ENCODE peak calls at places on chromosomes 12 and 14, in eight cellular contexts. W, J, A, Y, L, N, K and S are unnamed samples.

GRCh38 chr14:61434315-61434714 is 112.9 kb downstream of the PRKCH start:
- DNase-seq in W (no peak), J (no peak), A (no peak), Y (no peak), L (no peak), N (no peak), K (no peak), S (peak; percentile 6)

GRCh38 chr12:82186282-82186681 is 171.9 kb downstream of the CCDC59 start:
- DNase-seq in W (no peak), J (no peak), A (no peak), Y (no peak), L (no peak), N (no peak), K (no peak), S (no peak)

GRCh38 chr14:71319646-71320045 is 412.4 kb downstream of the PCNX1 start:
- DNase-seq in W (no peak), J (no peak), A (no peak), Y (no peak), L (peak; percentile 77), N (peak; percentile 4), K (no peak), S (no peak)

GRCh38 chr12:54413284-54414190 is 5.5 kb downstream of the ITGA5 start:
- DNase-seq in W (no peak), J (no peak), A (peak; percentile 80), Y (peak; percentile 64), L (no peak), N (no peak), K (peak; percentile 26), S (no peak)

GRCh38 chr12:62912644-62913043 is 22.3 kb downstream of the PPM1H start:
- DNase-seq in W (no peak), J (no peak), A (no peak), Y (no peak), L (no peak), N (no peak), K (no peak), S (no peak)

GRCh38 chr12:124457287-124458219 is 109.9 kb downstream of the NCOR2 start:
- DNase-seq in W (no peak), J (peak; percentile 96), A (peak; percentile 57), Y (peak; percentile 58), L (peak; percentile 65), N (no peak), K (no peak), S (peak; percentile 24)

GRCh38 chr12:130576286-130576933 is 139.7 kb downstream of the RIMBP2 start:
- DNase-seq in W (no peak), J (no peak), A (no peak), Y (no peak), L (no peak), N (no peak), K (no peak), S (no peak)

GRCh38 chr12:99386907-99387306 is 260.6 kb upstream of the GARIN6 start:
- DNase-seq in W (no peak), J (no peak), A (no peak), Y (no peak), L (peak; percentile 92), N (no peak), K (peak; percentile 29), S (peak; percentile 65)

GRCh38 chr12:51922762-51923505 is 15.6 kb downstream of the ACVRL1 start:
- DNase-seq in W (peak; percentile 50), J (peak; percentile 78), A (no peak), Y (no peak), L (no peak), N (no peak), K (peak; percentile 20), S (peak; percentile 57)

GRCh38 chr14:69574266-69574953 is at the start of gene CCDC177:
- DNase-seq in W (peak; percentile 70), J (no peak), A (peak; percentile 54), Y (peak; percentile 73), L (peak; percentile 93), N (peak; percentile 15), K (no peak), S (peak; percentile 76)

GRCh38 chr12:67595365-67595764 is 53.2 kb upstream of the DYRK2 start:
- DNase-seq in W (no peak), J (no peak), A (no peak), Y (no peak), L (no peak), N (no peak), K (no peak), S (no peak)

GRCh38 chr12:67358686-67359374 is 89.7 kb downstream of the CAND1 start:
- DNase-seq in W (no peak), J (no peak), A (no peak), Y (no peak), L (no peak), N (no peak), K (peak; percentile 92), S (peak; percentile 77)

GRCh38 chr12:121611306-121611705 is 15.0 kb upstream of the ORAI1 start:
- DNase-seq in W (no peak), J (no peak), A (peak; percentile 12), Y (peak; percentile 29), L (peak; percentile 62), N (no peak), K (no peak), S (no peak)

GRCh38 chr12:13124661-13125505 is 21.4 kb upstream of the GSG1 start:
- DNase-seq in W (no peak), J (no peak), A (no peak), Y (no peak), L (no peak), N (no peak), K (peak; percentile 55), S (peak; percentile 56)

GRCh38 chr12:59891180-59891579 is 295.4 kb downstream of the SLC16A7 start:
- DNase-seq in W (no peak), J (no peak), A (no peak), Y (no peak), L (no peak), N (no peak), K (no peak), S (no peak)

DNA sequence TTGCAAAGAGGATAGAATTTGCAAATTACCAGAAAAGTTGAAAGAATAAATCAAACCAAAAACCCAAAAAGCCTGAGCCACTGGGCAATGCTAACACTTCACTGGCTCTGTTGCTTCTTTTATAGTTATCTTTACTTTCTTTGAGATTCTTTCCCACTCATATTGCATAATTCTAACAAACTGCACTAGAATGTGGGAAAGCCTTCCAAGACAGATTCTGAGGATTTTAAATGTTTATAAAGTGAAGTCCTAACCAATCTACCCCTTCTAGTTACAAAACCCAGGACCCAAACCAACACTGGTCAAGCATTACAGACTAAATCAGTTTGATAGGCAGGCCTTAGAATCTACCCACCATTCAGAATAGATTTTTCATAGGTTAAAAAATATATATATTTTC is 150.9 kb downstream of the MED13L start:
- DNase-seq in W (no peak), J (no peak), A (no peak), Y (no peak), L (no peak), N (no peak), K (peak; percentile 31), S (peak; percentile 84)
- H3K4me1 ChIP-seq in W (peaks cover 15% of the 10 kb centered on the region), J (no peaks in the 10 kb centered on the region), A (peaks cover 24% of the 10 kb centered on the region), Y (peaks cover 38% of the 10 kb centered on the region), L (no peaks in the 10 kb centered on the region), N (peaks cover 80% of the 10 kb centered on the region), K (peaks cover 24% of the 10 kb centered on the region), S (peaks cover 82% of the 10 kb centered on the region)

GRCh38 chr12:123258593-123258992 is 13.1 kb downstream of the CDK2AP1 start:
- DNase-seq in W (no peak), J (no peak), A (no peak), Y (no peak), L (no peak), N (no peak), K (no peak), S (no peak)

GRCh38 chr12:123264642-123265041 is 7.0 kb downstream of the CDK2AP1 start:
- DNase-seq in W (no peak), J (no peak), A (no peak), Y (no peak), L (peak; percentile 65), N (no peak), K (no peak), S (no peak)

GRCh38 chr12:123263196-123263817 is 8.3 kb downstream of the CDK2AP1 start:
- DNase-seq in W (no peak), J (no peak), A (no peak), Y (no peak), L (no peak), N (no peak), K (no peak), S (no peak)

GRCh38 chr12:123261196-123261595 is 10.5 kb downstream of the CDK2AP1 start:
- DNase-seq in W (no peak), J (no peak), A (no peak), Y (no peak), L (no peak), N (no peak), K (no peak), S (no peak)

DNA sequence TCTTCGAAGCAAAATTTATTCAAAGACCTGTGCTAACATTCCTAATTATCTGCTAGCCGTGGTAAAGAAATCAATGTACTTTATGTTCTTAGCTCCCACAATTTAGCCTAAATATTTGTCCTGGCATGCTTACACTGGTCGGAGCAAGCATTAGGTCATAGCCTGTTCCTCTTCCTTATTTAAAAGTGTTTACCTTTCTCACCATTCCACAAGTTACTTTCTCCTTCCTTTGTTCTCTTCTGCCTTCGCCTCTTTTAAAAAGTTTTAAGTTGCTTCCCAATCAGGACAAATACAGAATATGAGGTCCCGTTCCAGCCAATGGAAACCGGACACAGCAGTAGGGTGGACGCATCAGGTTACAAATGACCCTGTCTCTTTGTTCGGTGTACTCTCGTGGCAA is 11.6 kb downstream of the CDK2AP1 start:
- DNase-seq in W (no peak), J (no peak), A (no peak), Y (no peak), L (no peak), N (no peak), K (no peak), S (no peak)
- H3K36me3 ChIP-seq in W (peaks cover 82% of the 10 kb centered on the region), J (peaks cover 68% of the 10 kb centered on the region), A (peaks cover 17% of the 10 kb centered on the region), Y (no peaks in the 10 kb centered on the region), L (peaks cover 35% of the 10 kb centered on the region), N (peaks cover 11% of the 10 kb centered on the region), K (peaks cover 54% of the 10 kb centered on the region), S (peaks cover 73% of the 10 kb centered on the region)

GRCh38 chr12:116319316-116319715 is 41.8 kb upstream of the MED13L start:
- DNase-seq in W (no peak), J (no peak), A (no peak), Y (no peak), L (no peak), N (no peak), K (peak; percentile 30), S (peak; percentile 34)

GRCh38 chr12:116317986-116318737 is 40.7 kb upstream of the MED13L start:
- DNase-seq in W (no peak), J (no peak), A (no peak), Y (no peak), L (no peak), N (no peak), K (no peak), S (no peak)

GRCh38 chr12:116320839-116321238 is 43.3 kb upstream of the MED13L start:
- DNase-seq in W (no peak), J (no peak), A (no peak), Y (no peak), L (no peak), N (no peak), K (peak; percentile 12), S (peak; percentile 48)

GRCh38 chr12:116318738-116319050 is 41.2 kb upstream of the MED13L start:
- DNase-seq in W (no peak), J (no peak), A (no peak), Y (no peak), L (no peak), N (no peak), K (no peak), S (peak; percentile 39)

GRCh38 chr12:116319851-116320621 is 42.5 kb upstream of the MED13L start:
- DNase-seq in W (no peak), J (peak; percentile 81), A (no peak), Y (peak; percentile 34), L (no peak), N (no peak), K (peak; percentile 97), S (peak; percentile 95)
- H3K4me3 ChIP-seq in W (no peak overlapping the region), J (no peak overlapping the region), A (no peak overlapping the region), Y (no peak overlapping the region), L (no peak overlapping the region), N (no peak overlapping the region), K (peak overlapping the region; percentile 45), S (peak overlapping the region; percentile 67)

GRCh38 chr12:104793280-104793679 is 164.8 kb downstream of the SLC41A2 start:
- DNase-seq in W (no peak), J (no peak), A (no peak), Y (no peak), L (no peak), N (no peak), K (peak; percentile 88), S (peak; percentile 78)
- H3K4me1 ChIP-seq in W (no peaks in the 10 kb centered on the region), J (no peaks in the 10 kb centered on the region), A (no peaks in the 10 kb centered on the region), Y (no peaks in the 10 kb centered on the region), L (peaks cover 4% of the 10 kb centered on the region), N (no peaks in the 10 kb centered on the region), K (peaks cover 11% of the 10 kb centered on the region), S (peaks cover 21% of the 10 kb centered on the region)